ENCODE peak calls at places on chromosome 10, in five cellular contexts. One of them, this sample, is unnamed.

GRCh38 chr10:14016011-14016536 is 314.6 kb downstream of the FRMD4A start:
- DNase-seq in CD8-positive, alpha-beta memory T cell: no peak
- DNase-seq in OCI-LY7: no peak
- DNase-seq in MM.1S: no peak
- DNase-seq in tibial nerve: peak
- DNase-seq in this sample: peak

GRCh38 chr10:86785021-86785420 is 28.6 kb downstream of the BMPR1A start:
- DNase-seq in CD8-positive, alpha-beta memory T cell: no peak
- DNase-seq in OCI-LY7: no peak
- DNase-seq in MM.1S: no peak
- DNase-seq in tibial nerve: no peak
- DNase-seq in this sample: no peak

GRCh38 chr10:33758299-33758698 is 423.8 kb upstream of the NRP1 start:
- DNase-seq in CD8-positive, alpha-beta memory T cell: no peak
- DNase-seq in OCI-LY7: no peak
- DNase-seq in MM.1S: no peak
- DNase-seq in tibial nerve: no peak
- DNase-seq in this sample: no peak

GRCh38 chr10:97321807-97322195 is 2.7 kb downstream of the FRAT1 start:
- DNase-seq in CD8-positive, alpha-beta memory T cell: no peak
- DNase-seq in OCI-LY7: no peak
- DNase-seq in MM.1S: no peak
- DNase-seq in tibial nerve: no peak
- DNase-seq in this sample: peak

GRCh38 chr10:1399431-1400120 is 337.7 kb downstream of the ADARB2 start:
- DNase-seq in CD8-positive, alpha-beta memory T cell: no peak
- DNase-seq in OCI-LY7: no peak
- DNase-seq in MM.1S: no peak
- DNase-seq in tibial nerve: no peak
- DNase-seq in this sample: no peak

GRCh38 chr10:35016009-35016408 is 74.1 kb downstream of the CUL2 start:
- DNase-seq in CD8-positive, alpha-beta memory T cell: no peak
- DNase-seq in OCI-LY7: no peak
- DNase-seq in MM.1S: no peak
- DNase-seq in tibial nerve: no peak
- DNase-seq in this sample: no peak

GRCh38 chr10:33139191-33139646 is 181.2 kb upstream of the ITGB1 start:
- DNase-seq in CD8-positive, alpha-beta memory T cell: peak
- DNase-seq in OCI-LY7: peak
- DNase-seq in MM.1S: no peak
- DNase-seq in tibial nerve: no peak
- DNase-seq in this sample: no peak

GRCh38 chr10:10270071-10270470 is 747.6 kb upstream of the CELF2 start:
- DNase-seq in CD8-positive, alpha-beta memory T cell: no peak
- DNase-seq in OCI-LY7: no peak
- DNase-seq in MM.1S: no peak
- DNase-seq in tibial nerve: no peak
- DNase-seq in this sample: no peak

GRCh38 chr10:46531737-46532136 is 24.7 kb downstream of the GPRIN2 start:
- DNase-seq in CD8-positive, alpha-beta memory T cell: no peak
- DNase-seq in OCI-LY7: no peak
- DNase-seq in MM.1S: no peak
- DNase-seq in tibial nerve: no peak
- DNase-seq in this sample: no peak

GRCh38 chr10:72928798-72929197 is 25.8 kb downstream of the PLA2G12B start:
- DNase-seq in CD8-positive, alpha-beta memory T cell: no peak
- DNase-seq in OCI-LY7: no peak
- DNase-seq in MM.1S: no peak
- DNase-seq in tibial nerve: no peak
- DNase-seq in this sample: no peak

GRCh38 chr10:60825520-60825919 is 47.2 kb downstream of the CDK1 start:
- DNase-seq in CD8-positive, alpha-beta memory T cell: no peak
- DNase-seq in OCI-LY7: no peak
- DNase-seq in MM.1S: no peak
- DNase-seq in tibial nerve: no peak
- DNase-seq in this sample: no peak

GRCh38 chr10:86693721-86694369 is 25.5 kb downstream of the LDB3 start:
- DNase-seq in CD8-positive, alpha-beta memory T cell: no peak
- DNase-seq in OCI-LY7: peak
- DNase-seq in MM.1S: peak
- DNase-seq in tibial nerve: no peak
- DNase-seq in this sample: no peak

GRCh38 chr10:79444243-79445119 is 943 bp downstream of the ZCCHC24 start:
- DNase-seq in CD8-positive, alpha-beta memory T cell: peak
- DNase-seq in OCI-LY7: peak
- DNase-seq in MM.1S: peak
- DNase-seq in tibial nerve: peak
- DNase-seq in this sample: no peak

GRCh38 chr10:12769326-12770044 is 232.0 kb downstream of the CCDC3 start:
- DNase-seq in CD8-positive, alpha-beta memory T cell: no peak
- DNase-seq in OCI-LY7: no peak
- DNase-seq in MM.1S: no peak
- DNase-seq in tibial nerve: no peak
- DNase-seq in this sample: no peak

GRCh38 chr10:133218891-133219290 is 11.1 kb upstream of the UTF1 start:
- DNase-seq in CD8-positive, alpha-beta memory T cell: no peak
- DNase-seq in OCI-LY7: no peak
- DNase-seq in MM.1S: no peak
- DNase-seq in tibial nerve: no peak
- DNase-seq in this sample: no peak

GRCh38 chr10:1652151-1652550 is 85.2 kb downstream of the ADARB2 start:
- DNase-seq in CD8-positive, alpha-beta memory T cell: no peak
- DNase-seq in OCI-LY7: no peak
- DNase-seq in MM.1S: no peak
- DNase-seq in tibial nerve: no peak
- DNase-seq in this sample: no peak

GRCh38 chr10:109191823-109192222 is 731.5 kb downstream of the XPNPEP1 start:
- DNase-seq in CD8-positive, alpha-beta memory T cell: no peak
- DNase-seq in OCI-LY7: no peak
- DNase-seq in MM.1S: no peak
- DNase-seq in tibial nerve: no peak
- DNase-seq in this sample: no peak

GRCh38 chr10:98555011-98555619 is 108.4 kb upstream of the HPS1 start:
- DNase-seq in CD8-positive, alpha-beta memory T cell: no peak
- DNase-seq in OCI-LY7: no peak
- DNase-seq in MM.1S: no peak
- DNase-seq in tibial nerve: no peak
- DNase-seq in this sample: no peak

GRCh38 chr10:11849272-11849671 is 26.1 kb downstream of the PROSER2 start:
- DNase-seq in CD8-positive, alpha-beta memory T cell: no peak
- DNase-seq in OCI-LY7: no peak
- DNase-seq in MM.1S: no peak
- DNase-seq in tibial nerve: no peak
- DNase-seq in this sample: no peak

GRCh38 chr10:119029613-119030420 is at the start of gene NANOS1:
- DNase-seq in CD8-positive, alpha-beta memory T cell: no peak
- DNase-seq in OCI-LY7: no peak
- DNase-seq in MM.1S: peak
- DNase-seq in tibial nerve: no peak
- DNase-seq in this sample: no peak

GRCh38 chr10:110610308-110610774 is 33.8 kb upstream of the RBM20 start:
- DNase-seq in CD8-positive, alpha-beta memory T cell: peak
- DNase-seq in OCI-LY7: peak
- DNase-seq in MM.1S: peak
- DNase-seq in tibial nerve: no peak
- DNase-seq in this sample: no peak

GRCh38 chr10:9163699-9164098 is 1109.2 kb downstream of the GATA3 start:
- DNase-seq in CD8-positive, alpha-beta memory T cell: no peak
- DNase-seq in OCI-LY7: no peak
- DNase-seq in MM.1S: no peak
- DNase-seq in tibial nerve: no peak
- DNase-seq in this sample: no peak

GRCh38 chr10:102503264-102504178 is at the start of gene SUFU:
- DNase-seq in CD8-positive, alpha-beta memory T cell: peak
- DNase-seq in OCI-LY7: peak
- DNase-seq in MM.1S: peak
- DNase-seq in tibial nerve: peak
- DNase-seq in this sample: peak

GRCh38 chr10:101208543-101208942 is 20.7 kb downstream of the LBX1 start:
- DNase-seq in CD8-positive, alpha-beta memory T cell: no peak
- DNase-seq in OCI-LY7: no peak
- DNase-seq in MM.1S: no peak
- DNase-seq in tibial nerve: no peak
- DNase-seq in this sample: no peak

GRCh38 chr10:58590152-58590551 is 77.5 kb downstream of the BICC1 start:
- DNase-seq in CD8-positive, alpha-beta memory T cell: no peak
- DNase-seq in OCI-LY7: no peak
- DNase-seq in MM.1S: no peak
- DNase-seq in tibial nerve: no peak
- DNase-seq in this sample: no peak

GRCh38 chr10:71779641-71780040 is 6.3 kb upstream of the VSIR start:
- DNase-seq in CD8-positive, alpha-beta memory T cell: no peak
- DNase-seq in OCI-LY7: no peak
- DNase-seq in MM.1S: no peak
- DNase-seq in tibial nerve: no peak
- DNase-seq in this sample: no peak

GRCh38 chr10:122164028-122164601 is 107.0 kb upstream of the BTBD16 start:
- DNase-seq in CD8-positive, alpha-beta memory T cell: no peak
- DNase-seq in OCI-LY7: no peak
- DNase-seq in MM.1S: no peak
- DNase-seq in tibial nerve: no peak
- DNase-seq in this sample: peak

GRCh38 chr10:121648078-121648477 is 49.8 kb upstream of the FGFR2 start:
- DNase-seq in CD8-positive, alpha-beta memory T cell: no peak
- DNase-seq in OCI-LY7: no peak
- DNase-seq in MM.1S: no peak
- DNase-seq in tibial nerve: no peak
- DNase-seq in this sample: peak

GRCh38 chr10:113030453-113030852 is 80.4 kb downstream of the TCF7L2 start:
- DNase-seq in CD8-positive, alpha-beta memory T cell: no peak
- DNase-seq in OCI-LY7: no peak
- DNase-seq in MM.1S: no peak
- DNase-seq in tibial nerve: no peak
- DNase-seq in this sample: no peak

DNA sequence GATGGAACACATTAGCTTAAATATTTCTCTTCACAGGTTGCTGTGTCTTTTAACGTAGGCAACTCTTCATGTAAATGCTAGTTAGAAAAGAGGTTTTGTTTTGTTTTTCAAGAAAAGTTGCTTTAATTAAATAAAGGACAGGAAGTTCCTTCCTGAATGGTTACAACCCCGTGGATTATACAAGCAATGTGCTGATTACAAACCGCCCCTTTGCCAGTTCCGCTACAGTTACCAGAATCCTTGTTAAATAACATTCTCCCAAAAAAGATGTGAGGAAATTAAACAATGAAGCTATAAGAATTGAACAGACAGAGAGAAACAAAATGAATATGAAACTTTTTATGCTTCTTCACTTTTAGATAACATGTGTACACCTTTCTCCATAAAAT is 75.1 kb downstream of the LYZL2 start:
- DNase-seq in CD8-positive, alpha-beta memory T cell: no peak
- DNase-seq in OCI-LY7: no peak
- DNase-seq in MM.1S: no peak
- DNase-seq in tibial nerve: no peak
- DNase-seq in this sample: no peak
- H3K27ac ChIP-seq in CD8-positive, alpha-beta memory T cell: peak
- H3K27ac ChIP-seq in OCI-LY7: no peak
- H3K27ac ChIP-seq in MM.1S: no peak
- H3K27ac ChIP-seq in tibial nerve: peak
- H3K27ac ChIP-seq in this sample: no peak

DNA sequence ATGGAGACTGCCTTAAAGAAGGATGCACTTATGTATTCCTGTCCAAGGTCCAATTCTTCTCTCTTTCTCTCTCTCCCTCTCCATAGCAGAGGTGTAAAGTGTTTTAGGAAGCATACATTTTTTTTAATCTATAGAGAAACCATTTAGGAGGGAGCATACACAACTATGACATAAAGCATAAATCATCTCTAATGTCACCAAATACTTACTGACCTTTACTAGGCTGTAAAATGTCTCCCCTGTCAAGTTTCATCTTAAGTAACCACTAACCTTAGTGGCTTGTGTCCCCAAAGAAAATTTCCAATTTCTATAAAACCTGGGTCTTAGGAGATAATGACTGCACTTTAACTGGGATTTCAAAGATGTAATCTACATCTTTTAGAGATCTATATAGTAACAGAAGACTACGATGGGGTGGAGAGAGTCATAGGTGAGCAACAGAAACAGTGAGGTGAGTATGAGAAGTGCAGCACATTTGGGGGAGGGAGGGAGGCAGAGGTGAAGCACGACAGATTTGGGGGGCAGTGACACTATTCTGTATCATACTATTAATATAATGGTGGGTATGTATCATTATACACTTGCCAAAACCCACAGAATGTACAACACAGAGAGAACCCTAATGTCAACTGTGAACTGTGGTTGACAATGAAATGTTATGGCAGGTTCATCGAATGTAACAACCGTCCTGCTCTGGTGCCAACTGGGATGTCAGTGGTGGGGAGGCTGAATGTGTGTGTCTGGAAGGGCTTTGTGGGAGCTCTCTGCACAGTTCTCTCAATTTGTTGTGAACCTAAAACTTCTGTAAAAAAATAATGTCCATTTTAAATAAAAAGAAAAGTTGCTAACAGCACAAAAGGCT is 79.5 kb downstream of the PIP4K2A start:
- DNase-seq in CD8-positive, alpha-beta memory T cell: no peak
- DNase-seq in OCI-LY7: no peak
- DNase-seq in MM.1S: no peak
- DNase-seq in tibial nerve: no peak
- DNase-seq in this sample: no peak
- H3K27ac ChIP-seq in CD8-positive, alpha-beta memory T cell: peak
- H3K27ac ChIP-seq in OCI-LY7: no peak
- H3K27ac ChIP-seq in MM.1S: no peak
- H3K27ac ChIP-seq in tibial nerve: no peak
- H3K27ac ChIP-seq in this sample: peak

DNA sequence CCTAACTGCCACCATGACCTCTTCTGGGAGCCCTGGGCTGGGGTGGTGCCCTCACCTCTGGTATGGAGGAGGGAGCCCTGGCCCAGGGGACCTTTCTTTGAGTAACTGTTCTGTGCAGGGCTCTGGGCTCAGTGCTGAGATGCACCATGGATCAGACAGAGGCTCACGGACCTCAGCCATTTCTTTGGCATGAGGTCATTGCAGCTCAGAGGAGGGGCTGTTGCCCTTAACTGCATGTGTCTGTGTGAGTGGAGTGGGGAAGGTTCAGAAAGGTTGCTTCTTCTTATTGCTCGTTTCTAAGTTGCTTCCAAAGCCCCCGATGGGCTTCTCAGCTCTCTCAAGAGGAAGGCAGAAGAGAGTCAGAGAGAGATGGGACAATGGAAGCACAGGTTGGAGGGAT is 233.9 kb downstream of the RPS24 start:
- DNase-seq in CD8-positive, alpha-beta memory T cell: no peak
- DNase-seq in OCI-LY7: no peak
- DNase-seq in MM.1S: no peak
- DNase-seq in tibial nerve: no peak
- DNase-seq in this sample: no peak
- H3K27ac ChIP-seq in CD8-positive, alpha-beta memory T cell: no peak
- H3K27ac ChIP-seq in OCI-LY7: no peak
- H3K27ac ChIP-seq in MM.1S: no peak
- H3K27ac ChIP-seq in tibial nerve: no peak
- H3K27ac ChIP-seq in this sample: peak

DNA sequence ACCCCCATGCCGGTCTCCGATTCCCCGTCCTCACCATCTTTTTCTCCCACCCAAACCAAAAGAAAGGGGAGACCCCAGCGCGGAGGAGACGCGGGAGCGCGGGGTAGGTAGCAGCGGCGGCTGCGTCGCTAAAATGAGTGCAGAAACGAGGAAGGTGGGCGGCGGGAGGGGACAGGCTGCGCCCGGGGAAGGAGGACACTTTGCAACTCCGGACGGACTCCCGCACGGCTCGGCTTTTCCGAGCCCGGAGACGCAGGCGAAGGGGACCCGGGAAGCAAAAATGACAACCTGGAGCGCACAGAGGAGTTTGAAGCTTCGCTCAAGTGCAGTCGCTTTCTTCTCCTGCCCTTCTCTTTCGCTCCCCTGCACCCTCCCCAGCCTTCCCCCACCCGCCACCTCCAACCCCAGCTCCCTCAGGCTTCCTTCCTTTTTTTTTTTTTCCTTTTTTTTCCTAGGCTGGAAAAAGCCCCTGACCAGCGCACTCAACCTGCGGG is 481 bp downstream of the SFMBT2 start:
- DNase-seq in CD8-positive, alpha-beta memory T cell: peak
- DNase-seq in OCI-LY7: peak
- DNase-seq in MM.1S: peak
- DNase-seq in tibial nerve: no peak
- DNase-seq in this sample: no peak
- H3K27ac ChIP-seq in CD8-positive, alpha-beta memory T cell: peak
- H3K27ac ChIP-seq in OCI-LY7: no peak
- H3K27ac ChIP-seq in MM.1S: peak
- H3K27ac ChIP-seq in tibial nerve: peak
- H3K27ac ChIP-seq in this sample: peak

This sample was measured in substantia nigra.